ENCODE peak calls at places on chromosome 22, in five cellular contexts. E is M059J, I is astrocyte of the spinal cord, R is skeletal muscle cell, U is caudate nucleus. O is an unnamed sample.
A peak's percentile ranks its signal among the peaks of the same experiment; 100 is the strongest.

GRCh38 chr22:28181332-28181731 is 262.3 kb upstream of the PITPNB start:
- DNase-seq in R (no peak), E (peak; percentile 54), U (no peak), I (no peak), O (peak; percentile 50)

GRCh38 chr22:25875461-25875860 is 133.5 kb downstream of the MYO18B start:
- DNase-seq in I (no peak), U (no peak), E (no peak), R (no peak), O (no peak)

GRCh38 chr22:41808400-41808799 is 7.9 kb downstream of the CCDC134 start:
- DNase-seq in R (no peak), E (no peak), U (no peak), I (no peak), O (no peak)

GRCh38 chr22:30667092-30667485 is 586 bp downstream of the DUSP18 start:
- DNase-seq in I (peak; percentile 13), E (no peak), R (no peak), U (no peak), O (no peak)

GRCh38 chr22:37119872-37120271 is 10.4 kb upstream of the TMPRSS6 start:
- DNase-seq in E (no peak), U (no peak), I (no peak), R (no peak), O (no peak)

GRCh38 chr22:19759994-19760651 is 455 bp upstream of the TBX1 start:
- DNase-seq in E (no peak), I (no peak), U (no peak), R (no peak), O (no peak)

GRCh38 chr22:43481528-43482309 is 69.9 kb downstream of the MPPED1 start:
- DNase-seq in U (no peak), R (no peak), I (no peak), E (no peak), O (no peak)

GRCh38 chr22:46673677-46674236 is 53.6 kb downstream of the GRAMD4 start:
- DNase-seq in U (no peak), R (no peak), I (no peak), E (no peak), O (peak; percentile 12)

GRCh38 chr22:20267441-20268288 is 453 bp downstream of the RTN4R start:
- DNase-seq in E (no peak), U (no peak), R (no peak), I (no peak), O (no peak)

GRCh38 chr22:36423461-36424404 is 36.0 kb upstream of the MYH9 start:
- DNase-seq in R (no peak), E (peak; percentile 75), I (no peak), U (no peak), O (peak; percentile 37)

GRCh38 chr22:30422481-30423295 is 2.9 kb upstream of the MTFP1 start:
- DNase-seq in E (peak; percentile 97), R (peak; percentile 96), I (peak; percentile 97), U (no peak), O (peak; percentile 88)

GRCh38 chr22:50621948-50622722 is 5.8 kb downstream of the ARSA start:
- DNase-seq in U (no peak), R (no peak), I (no peak), E (no peak), O (no peak)

O was measured in AG08395.